ENCODE peak calls at places on chromosomes 1 and 21, in seven cellular contexts. One of them, this sample, is unnamed.

GRCh38 chr1:181676269-181676668 is 193.0 kb downstream of the CACNA1E start:
- DNase-seq in HuH-7.5: no peak
- DNase-seq in cardiac septum: no peak
- DNase-seq in ascending aorta: no peak
- DNase-seq in activated CD8-positive, alpha-beta T cell treated with anti-CD3 and anti-CD28 coated beads for 36 hours: peak; percentile 34
- DNase-seq in GF-D8: no peak
- DNase-seq in EL: peak; percentile 5
- DNase-seq in this sample: peak; percentile 47

GRCh38 chr21:30227633-30228404 is 11.9 kb upstream of the CLDN8 start:
- DNase-seq in cardiac septum: no peak
- DNase-seq in ascending aorta: no peak
- DNase-seq in HuH-7.5: no peak
- DNase-seq in GF-D8: no peak
- DNase-seq in EL: no peak
- DNase-seq in activated CD8-positive, alpha-beta T cell treated with anti-CD3 and anti-CD28 coated beads for 36 hours: no peak
- DNase-seq in this sample: no peak

GRCh38 chr21:40487406-40487805 is 359.6 kb downstream of the DSCAM start:
- DNase-seq in activated CD8-positive, alpha-beta T cell treated with anti-CD3 and anti-CD28 coated beads for 36 hours: no peak
- DNase-seq in EL: no peak
- DNase-seq in HuH-7.5: no peak
- DNase-seq in ascending aorta: no peak
- DNase-seq in GF-D8: no peak
- DNase-seq in cardiac septum: no peak
- DNase-seq in this sample: no peak

GRCh38 chr1:17520041-17520440 is 19.5 kb upstream of the ARHGEF10L start:
- DNase-seq in activated CD8-positive, alpha-beta T cell treated with anti-CD3 and anti-CD28 coated beads for 36 hours: no peak
- DNase-seq in ascending aorta: no peak
- DNase-seq in cardiac septum: no peak
- DNase-seq in EL: no peak
- DNase-seq in HuH-7.5: no peak
- DNase-seq in GF-D8: no peak
- DNase-seq in this sample: no peak

GRCh38 chr1:151259351-151259750 is 4.8 kb downstream of the PSMD4 start:
- DNase-seq in cardiac septum: no peak
- DNase-seq in activated CD8-positive, alpha-beta T cell treated with anti-CD3 and anti-CD28 coated beads for 36 hours: no peak
- DNase-seq in EL: no peak
- DNase-seq in HuH-7.5: no peak
- DNase-seq in ascending aorta: no peak
- DNase-seq in GF-D8: no peak
- DNase-seq in this sample: no peak

GRCh38 chr1:115338457-115338820 is 390 bp upstream of the NGF start:
- DNase-seq in EL: no peak
- DNase-seq in cardiac septum: no peak
- DNase-seq in HuH-7.5: no peak
- DNase-seq in ascending aorta: no peak
- DNase-seq in GF-D8: no peak
- DNase-seq in activated CD8-positive, alpha-beta T cell treated with anti-CD3 and anti-CD28 coated beads for 36 hours: no peak
- DNase-seq in this sample: no peak

GRCh38 chr1:79777481-79778219 is 771.1 kb upstream of the ADGRL4 start:
- DNase-seq in GF-D8: no peak
- DNase-seq in HuH-7.5: no peak
- DNase-seq in ascending aorta: no peak
- DNase-seq in activated CD8-positive, alpha-beta T cell treated with anti-CD3 and anti-CD28 coated beads for 36 hours: no peak
- DNase-seq in EL: no peak
- DNase-seq in cardiac septum: no peak
- DNase-seq in this sample: peak; percentile 6

GRCh38 chr1:156533568-156534220 is 33.1 kb upstream of the MEF2D start:
- DNase-seq in EL: no peak
- DNase-seq in cardiac septum: no peak
- DNase-seq in HuH-7.5: no peak
- DNase-seq in ascending aorta: no peak
- DNase-seq in GF-D8: no peak
- DNase-seq in activated CD8-positive, alpha-beta T cell treated with anti-CD3 and anti-CD28 coated beads for 36 hours: no peak
- DNase-seq in this sample: no peak

GRCh38 chr1:229430761-229431269 is 3.1 kb downstream of the ACTA1 start:
- DNase-seq in GF-D8: no peak
- DNase-seq in cardiac septum: no peak
- DNase-seq in ascending aorta: no peak
- DNase-seq in EL: peak; percentile 48
- DNase-seq in activated CD8-positive, alpha-beta T cell treated with anti-CD3 and anti-CD28 coated beads for 36 hours: peak; percentile 71
- DNase-seq in HuH-7.5: no peak
- DNase-seq in this sample: peak; percentile 69

GRCh38 chr1:222443566-222443965 is 104.3 kb downstream of the HHIPL2 start:
- DNase-seq in ascending aorta: no peak
- DNase-seq in EL: no peak
- DNase-seq in activated CD8-positive, alpha-beta T cell treated with anti-CD3 and anti-CD28 coated beads for 36 hours: no peak
- DNase-seq in HuH-7.5: no peak
- DNase-seq in cardiac septum: no peak
- DNase-seq in GF-D8: no peak
- DNase-seq in this sample: no peak

GRCh38 chr1:49106438-49106837 is 329.7 kb upstream of the BEND5 start:
- DNase-seq in activated CD8-positive, alpha-beta T cell treated with anti-CD3 and anti-CD28 coated beads for 36 hours: no peak
- DNase-seq in GF-D8: no peak
- DNase-seq in EL: no peak
- DNase-seq in cardiac septum: no peak
- DNase-seq in ascending aorta: no peak
- DNase-seq in HuH-7.5: no peak
- DNase-seq in this sample: no peak

GRCh38 chr1:32753532-32754281 is 51.1 kb upstream of the SYNC start:
- DNase-seq in EL: peak; percentile 72
- DNase-seq in HuH-7.5: no peak
- DNase-seq in activated CD8-positive, alpha-beta T cell treated with anti-CD3 and anti-CD28 coated beads for 36 hours: peak; percentile 61
- DNase-seq in ascending aorta: peak; percentile 81
- DNase-seq in GF-D8: no peak
- DNase-seq in cardiac septum: no peak
- DNase-seq in this sample: peak; percentile 84

GRCh38 chr1:226625832-226626576 is 77.4 kb downstream of the STUM start:
- DNase-seq in EL: no peak
- DNase-seq in HuH-7.5: no peak
- DNase-seq in ascending aorta: peak; percentile 55
- DNase-seq in GF-D8: no peak
- DNase-seq in activated CD8-positive, alpha-beta T cell treated with anti-CD3 and anti-CD28 coated beads for 36 hours: no peak
- DNase-seq in cardiac septum: peak; percentile 54
- DNase-seq in this sample: no peak

GRCh38 chr1:3736131-3736561 is 16.1 kb upstream of the CCDC27 start:
- DNase-seq in activated CD8-positive, alpha-beta T cell treated with anti-CD3 and anti-CD28 coated beads for 36 hours: no peak
- DNase-seq in GF-D8: no peak
- DNase-seq in ascending aorta: no peak
- DNase-seq in HuH-7.5: no peak
- DNase-seq in cardiac septum: no peak
- DNase-seq in EL: no peak
- DNase-seq in this sample: no peak

GRCh38 chr21:32806810-32807386 is 35.3 kb upstream of the PAXBP1 start:
- DNase-seq in ascending aorta: no peak
- DNase-seq in GF-D8: no peak
- DNase-seq in EL: no peak
- DNase-seq in HuH-7.5: no peak
- DNase-seq in activated CD8-positive, alpha-beta T cell treated with anti-CD3 and anti-CD28 coated beads for 36 hours: peak; percentile 56
- DNase-seq in cardiac septum: no peak
- DNase-seq in this sample: no peak

GRCh38 chr1:206117151-206117948 is at the start of gene AVPR1B:
- DNase-seq in GF-D8: no peak
- DNase-seq in EL: peak; percentile 52
- DNase-seq in cardiac septum: no peak
- DNase-seq in ascending aorta: no peak
- DNase-seq in HuH-7.5: peak; percentile 54
- DNase-seq in activated CD8-positive, alpha-beta T cell treated with anti-CD3 and anti-CD28 coated beads for 36 hours: peak; percentile 61
- DNase-seq in this sample: peak; percentile 87

GRCh38 chr1:167117225-167117624 is 23.4 kb downstream of the STYXL2 start:
- DNase-seq in activated CD8-positive, alpha-beta T cell treated with anti-CD3 and anti-CD28 coated beads for 36 hours: no peak
- DNase-seq in EL: no peak
- DNase-seq in cardiac septum: no peak
- DNase-seq in ascending aorta: no peak
- DNase-seq in HuH-7.5: no peak
- DNase-seq in GF-D8: no peak
- DNase-seq in this sample: no peak

GRCh38 chr1:203287109-203287893 is 18.0 kb upstream of the BTG2 start:
- DNase-seq in EL: no peak
- DNase-seq in activated CD8-positive, alpha-beta T cell treated with anti-CD3 and anti-CD28 coated beads for 36 hours: peak; percentile 90
- DNase-seq in cardiac septum: peak; percentile 88
- DNase-seq in ascending aorta: peak; percentile 86
- DNase-seq in HuH-7.5: peak; percentile 31
- DNase-seq in GF-D8: peak; percentile 98
- DNase-seq in this sample: peak; percentile 96

GRCh38 chr21:17472167-17472566 is 40.7 kb upstream of the CXADR start:
- DNase-seq in HuH-7.5: no peak
- DNase-seq in GF-D8: no peak
- DNase-seq in cardiac septum: no peak
- DNase-seq in ascending aorta: no peak
- DNase-seq in activated CD8-positive, alpha-beta T cell treated with anti-CD3 and anti-CD28 coated beads for 36 hours: no peak
- DNase-seq in EL: no peak
- DNase-seq in this sample: no peak

GRCh38 chr21:15252437-15252836 is 187.6 kb upstream of the NRIP1 start:
- DNase-seq in cardiac septum: no peak
- DNase-seq in activated CD8-positive, alpha-beta T cell treated with anti-CD3 and anti-CD28 coated beads for 36 hours: no peak
- DNase-seq in EL: no peak
- DNase-seq in HuH-7.5: no peak
- DNase-seq in GF-D8: no peak
- DNase-seq in ascending aorta: no peak
- DNase-seq in this sample: no peak

GRCh38 chr1:221979461-221980032 is 237.7 kb upstream of the DUSP10 start:
- DNase-seq in ascending aorta: no peak
- DNase-seq in activated CD8-positive, alpha-beta T cell treated with anti-CD3 and anti-CD28 coated beads for 36 hours: no peak
- DNase-seq in EL: no peak
- DNase-seq in HuH-7.5: no peak
- DNase-seq in GF-D8: no peak
- DNase-seq in cardiac septum: no peak
- DNase-seq in this sample: peak; percentile 35

GRCh38 chr1:75765697-75766355 is 20.2 kb upstream of the RABGGTB start:
- DNase-seq in activated CD8-positive, alpha-beta T cell treated with anti-CD3 and anti-CD28 coated beads for 36 hours: no peak
- DNase-seq in EL: peak; percentile 85
- DNase-seq in ascending aorta: no peak
- DNase-seq in GF-D8: no peak
- DNase-seq in HuH-7.5: no peak
- DNase-seq in cardiac septum: no peak
- DNase-seq in this sample: no peak

GRCh38 chr1:94887603-94888171 is 39.2 kb downstream of the CNN3 start:
- DNase-seq in EL: no peak
- DNase-seq in HuH-7.5: no peak
- DNase-seq in GF-D8: no peak
- DNase-seq in ascending aorta: no peak
- DNase-seq in activated CD8-positive, alpha-beta T cell treated with anti-CD3 and anti-CD28 coated beads for 36 hours: no peak
- DNase-seq in cardiac septum: no peak
- DNase-seq in this sample: no peak

GRCh38 chr1:177897601-177898376 is 72.1 kb downstream of the SEC16B start:
- DNase-seq in cardiac septum: no peak
- DNase-seq in HuH-7.5: no peak
- DNase-seq in EL: no peak
- DNase-seq in GF-D8: no peak
- DNase-seq in activated CD8-positive, alpha-beta T cell treated with anti-CD3 and anti-CD28 coated beads for 36 hours: no peak
- DNase-seq in ascending aorta: no peak
- DNase-seq in this sample: no peak

GRCh38 chr1:85449356-85449755 is 15.6 kb downstream of the DDAH1 start:
- DNase-seq in HuH-7.5: no peak
- DNase-seq in ascending aorta: no peak
- DNase-seq in EL: no peak
- DNase-seq in activated CD8-positive, alpha-beta T cell treated with anti-CD3 and anti-CD28 coated beads for 36 hours: no peak
- DNase-seq in GF-D8: no peak
- DNase-seq in cardiac septum: no peak
- DNase-seq in this sample: no peak

GRCh38 chr1:45355683-45356082 is 15.4 kb upstream of the MUTYH start:
- DNase-seq in activated CD8-positive, alpha-beta T cell treated with anti-CD3 and anti-CD28 coated beads for 36 hours: no peak
- DNase-seq in ascending aorta: no peak
- DNase-seq in GF-D8: no peak
- DNase-seq in EL: no peak
- DNase-seq in cardiac septum: no peak
- DNase-seq in HuH-7.5: no peak
- DNase-seq in this sample: no peak

GRCh38 chr1:20398744-20399143 is 87.3 kb downstream of the CAMK2N1 start:
- DNase-seq in activated CD8-positive, alpha-beta T cell treated with anti-CD3 and anti-CD28 coated beads for 36 hours: no peak
- DNase-seq in cardiac septum: no peak
- DNase-seq in HuH-7.5: no peak
- DNase-seq in EL: no peak
- DNase-seq in ascending aorta: no peak
- DNase-seq in GF-D8: no peak
- DNase-seq in this sample: no peak

GRCh38 chr1:94037392-94038229 is 83.3 kb downstream of the ABCA4 start:
- DNase-seq in EL: no peak
- DNase-seq in cardiac septum: no peak
- DNase-seq in activated CD8-positive, alpha-beta T cell treated with anti-CD3 and anti-CD28 coated beads for 36 hours: no peak
- DNase-seq in HuH-7.5: no peak
- DNase-seq in GF-D8: no peak
- DNase-seq in ascending aorta: no peak
- DNase-seq in this sample: no peak

GRCh38 chr1:15155760-15156743 is 2.5 kb downstream of the TMEM51 start:
- DNase-seq in HuH-7.5: no peak
- DNase-seq in ascending aorta: no peak
- DNase-seq in GF-D8: no peak
- DNase-seq in activated CD8-positive, alpha-beta T cell treated with anti-CD3 and anti-CD28 coated beads for 36 hours: no peak
- DNase-seq in EL: no peak
- DNase-seq in cardiac septum: no peak
- DNase-seq in this sample: peak; percentile 61

GRCh38 chr21:28298251-28298672 is 694.4 kb downstream of the LTN1 start:
- DNase-seq in HuH-7.5: no peak
- DNase-seq in EL: no peak
- DNase-seq in activated CD8-positive, alpha-beta T cell treated with anti-CD3 and anti-CD28 coated beads for 36 hours: no peak
- DNase-seq in GF-D8: no peak
- DNase-seq in cardiac septum: no peak
- DNase-seq in ascending aorta: no peak
- DNase-seq in this sample: no peak

GRCh38 chr1:226129230-226129629 is 57.3 kb downstream of the ACBD3 start:
- DNase-seq in HuH-7.5: no peak
- DNase-seq in ascending aorta: no peak
- DNase-seq in EL: no peak
- DNase-seq in activated CD8-positive, alpha-beta T cell treated with anti-CD3 and anti-CD28 coated beads for 36 hours: no peak
- DNase-seq in cardiac septum: no peak
- DNase-seq in GF-D8: no peak
- DNase-seq in this sample: no peak